ENCODE peak calls at places on chromosomes 6 and 20, in eight cellular contexts. Z is tibial artery, K is GM20000, R is IMR-90, P is suprapubic skin, A is A549, U is body of pancreas, I is dorsolateral prefrontal cortex. Q is an unnamed sample.

GRCh38 chr6:41687501-41688175 is 47.8 kb downstream of the TFEB start:
- DNase-seq in I (peak; percentile 25), K (no peak), A (no peak), R (no peak), U (no peak), Z (peak; percentile 40), P (no peak), Q (no peak)

GRCh38 chr20:16301981-16302380 is 271.3 kb downstream of the KIF16B start:
- DNase-seq in P (no peak), U (no peak), A (no peak), K (no peak), R (peak; percentile 57), I (no peak), Z (no peak), Q (no peak)

GRCh38 chr20:50930139-50931047 is 844 bp downstream of the ADNP start:
- DNase-seq in I (no peak), K (no peak), U (peak; percentile 39), P (no peak), R (no peak), A (no peak), Z (peak; percentile 69), Q (no peak)

GRCh38 chr20:57617079-57617795 is 3.0 kb downstream of the ZBP1 start:
- DNase-seq in U (no peak), A (no peak), I (no peak), P (no peak), R (no peak), K (no peak), Z (peak; percentile 60), Q (peak; percentile 8)

GRCh38 chr6:116564921-116565872 is 6.1 kb upstream of the RWDD1 start:
- DNase-seq in Z (no peak), A (no peak), R (no peak), U (peak; percentile 15), K (no peak), I (peak; percentile 55), P (peak; percentile 78), Q (no peak)

GRCh38 chr6:46284472-46284871 is 113.7 kb upstream of the ENPP5 start:
- DNase-seq in R (no peak), P (no peak), U (no peak), I (no peak), Z (no peak), K (no peak), A (no peak), Q (no peak)

GRCh38 chr20:63626424-63627128 is at the start of gene GMEB2:
- DNase-seq in K (peak; percentile 95), P (no peak), I (peak; percentile 66), A (peak; percentile 67), U (peak; percentile 74), R (no peak), Z (peak; percentile 86), Q (no peak)

GRCh38 chr6:105608711-105609374 is 206.0 kb upstream of the PREP start:
- DNase-seq in U (no peak), K (no peak), P (no peak), A (peak; percentile 80), Z (no peak), R (peak; percentile 97), I (no peak), Q (no peak)

GRCh38 chr20:63042448-63043071 is 35.8 kb upstream of the BHLHE23 start:
- DNase-seq in A (no peak), R (no peak), U (no peak), I (no peak), Z (no peak), P (no peak), K (peak; percentile 84), Q (no peak)

GRCh38 chr6:82576284-82576683 is 212.7 kb downstream of the TPBG start:
- DNase-seq in U (no peak), R (no peak), K (no peak), Z (no peak), A (no peak), I (no peak), P (no peak), Q (no peak)

GRCh38 chr20:49646126-49646525 is 67.6 kb downstream of the B4GALT5 start:
- DNase-seq in P (no peak), I (no peak), A (no peak), U (no peak), R (peak; percentile 91), Z (no peak), K (no peak), Q (no peak)

GRCh38 chr6:45423111-45423900 is 45.6 kb upstream of the SUPT3H start:
- DNase-seq in I (no peak), R (no peak), Z (peak; percentile 73), U (no peak), P (peak; percentile 79), A (no peak), K (peak; percentile 33), Q (no peak)

GRCh38 chr6:33740794-33741193 is 5.9 kb downstream of the IP6K3 start:
- DNase-seq in R (no peak), I (no peak), U (peak; percentile 39), A (no peak), P (no peak), Z (no peak), K (no peak), Q (no peak)

DNA sequence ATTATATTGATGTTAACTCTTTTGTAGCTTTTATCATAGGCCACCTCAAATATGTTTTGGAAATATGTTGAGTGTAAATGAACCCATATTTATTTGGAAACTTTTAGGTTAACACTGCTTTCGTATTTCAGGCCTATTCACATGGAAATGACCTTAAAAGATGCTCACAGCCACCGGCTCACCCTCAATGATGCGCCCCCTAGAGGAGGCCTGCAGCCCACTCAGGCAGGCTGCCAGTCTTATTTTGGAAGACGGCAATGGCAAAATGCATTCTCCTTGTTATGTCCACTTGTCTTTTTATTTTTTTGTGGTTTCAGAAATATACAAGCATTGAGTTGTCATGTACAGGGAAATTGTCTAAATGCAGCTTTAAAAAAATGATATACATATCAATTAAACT is 869.7 kb downstream of the PHF3 start:
- DNase-seq in I (no peak), A (no peak), K (peak; percentile 6), U (no peak), P (no peak), Z (no peak), R (no peak), Q (no peak)
- TF ChIP-seq CTCF in I (no peak), A (peak; percentile 21), K (peak; percentile 43), U (no peak), P (no peak), Z (no peak), R (peak; percentile 26), Q (no peak)

GRCh38 chr20:47521059-47521808 is 19.5 kb downstream of the NCOA3 start:
- DNase-seq in P (no peak), A (no peak), U (no peak), Z (no peak), I (no peak), R (no peak), K (no peak), Q (no peak)
- TF ChIP-seq CTCF in P (no peak), A (no peak), U (no peak), Z (no peak), I (peak; percentile 50), R (no peak), K (no peak), Q (no peak)

DNA sequence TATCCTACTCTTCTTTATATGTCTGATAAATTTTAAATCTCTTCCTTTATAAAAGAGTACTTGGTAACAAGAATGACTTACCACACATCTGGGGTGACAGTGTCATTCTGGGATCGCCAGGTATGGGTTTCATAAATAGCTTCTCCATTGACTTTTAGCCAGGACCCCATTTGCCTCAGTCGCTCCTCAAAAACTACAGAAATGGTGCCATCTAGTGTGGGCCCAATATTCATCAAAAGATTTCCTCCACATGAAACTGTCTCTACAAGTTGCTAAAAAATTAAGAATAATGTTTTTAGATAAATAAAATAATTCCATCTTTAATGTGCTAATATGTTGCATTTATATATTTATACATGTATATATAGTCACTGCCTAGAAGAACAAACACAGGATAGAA is 9.7 kb downstream of the FUCA2 start:
- DNase-seq in U (no peak), Z (no peak), A (no peak), P (no peak), K (no peak), R (no peak), I (no peak), Q (no peak)
- TF ChIP-seq CTCF in U (no peak), Z (no peak), A (no peak), P (no peak), K (no peak), R (no peak), I (no peak), Q (no peak)

GRCh38 chr6:113482771-113483170 is 374.4 kb upstream of the MARCKS start:
- DNase-seq in Z (no peak), R (no peak), U (no peak), I (no peak), A (no peak), K (no peak), P (no peak), Q (no peak)

GRCh38 chr6:113481910-113482309 is 375.2 kb upstream of the MARCKS start:
- DNase-seq in K (peak; percentile 21), Z (no peak), A (no peak), R (no peak), U (no peak), I (no peak), P (no peak), Q (no peak)

GRCh38 chr6:113476937-113477839 is 380.0 kb upstream of the MARCKS start:
- DNase-seq in I (no peak), P (no peak), Z (no peak), U (no peak), A (no peak), K (no peak), R (peak; percentile 40), Q (no peak)

GRCh38 chr6:113486172-113486571 is 371.0 kb upstream of the MARCKS start:
- DNase-seq in R (no peak), I (no peak), U (no peak), K (no peak), Z (no peak), P (no peak), A (no peak), Q (no peak)

GRCh38 chr6:113481441-113481840 is 375.7 kb upstream of the MARCKS start:
- DNase-seq in A (no peak), R (peak; percentile 43), I (no peak), P (no peak), K (no peak), U (no peak), Z (no peak), Q (no peak)
- TF ChIP-seq CTCF in A (no peak), R (no peak), I (no peak), P (no peak), K (no peak), U (no peak), Z (no peak), Q (no peak)

Q was measured in omental fat pad.